ENCODE peak calls at places on chromosomes 13 and 19, in nine cellular contexts. J is HEK293T; N is activated naive CD8-positive, alpha-beta T cell treated with anti-CD3 and anti-CD28 coated beads, Interleukin-2, amount 50 U/mL, for 24 hours; V is stimulated activated CD4-positive, alpha-beta T cell treated with anti-CD3 and anti-CD28 coated beads, Interleukin-2, amount 100 ng/mL, for 48 hours; F is NCI-H2029; S is omental fat pad; U is EL; M is GM12892; O is endothelial cell. Y is an unnamed sample.
A peak's percentile ranks its signal among the peaks of the same experiment; 100 is the strongest.

GRCh38 chr13:76737526-76737925 is 148.7 kb downstream of the KCTD12 start:
- DNase-seq in U (no peak), M (no peak), N (no peak), S (no peak), O (no peak), J (no peak), V (no peak), F (no peak), Y (no peak)

GRCh38 chr19:40588110-40588854 is 11.6 kb downstream of the SHKBP1 start:
- DNase-seq in F (no peak), O (no peak), N (no peak), S (no peak), M (no peak), U (peak; percentile 87), J (no peak), V (no peak), Y (no peak)

GRCh38 chr13:97720881-97721280 is 232.6 kb upstream of the IPO5 start:
- DNase-seq in F (no peak), S (no peak), U (no peak), V (no peak), O (no peak), N (no peak), J (no peak), M (no peak), Y (no peak)

GRCh38 chr13:63190742-63191141 is 1775.1 kb upstream of the PCDH20 start:
- DNase-seq in F (no peak), V (no peak), U (peak; percentile 75), N (no peak), S (no peak), O (no peak), J (no peak), M (no peak), Y (no peak)

GRCh38 chr13:39148513-39148961 is 110.3 kb downstream of the NHLRC3 start:
- DNase-seq in O (no peak), J (no peak), S (no peak), F (peak; percentile 38), U (peak; percentile 37), M (no peak), N (no peak), V (no peak), Y (no peak)

GRCh38 chr19:45882652-45883585 is 3.0 kb downstream of the IRF2BP1 start:
- DNase-seq in S (peak; percentile 69), V (peak; percentile 88), M (peak; percentile 84), J (peak; percentile 90), N (peak; percentile 92), U (peak; percentile 78), F (peak; percentile 82), O (peak; percentile 94), Y (peak; percentile 86)

GRCh38 chr19:35903550-35904179 is 1.3 kb downstream of the HCST start:
- DNase-seq in N (peak; percentile 88), J (peak; percentile 68), M (peak; percentile 76), F (peak; percentile 70), U (peak; percentile 88), O (peak; percentile 48), V (peak; percentile 77), S (peak; percentile 44), Y (peak; percentile 68)

GRCh38 chr19:40610396-40611064 is 9.4 kb downstream of the LTBP4 start:
- DNase-seq in F (peak; percentile 15), M (no peak), N (peak; percentile 58), S (no peak), V (peak; percentile 57), O (no peak), U (no peak), J (no peak), Y (no peak)

GRCh38 chr13:107373551-107373950 is 805.6 kb upstream of the ARGLU1 start:
- DNase-seq in N (no peak), U (no peak), J (peak; percentile 4), S (no peak), M (no peak), O (no peak), V (no peak), F (no peak), Y (no peak)

GRCh38 chr13:112245179-112245724 is 130.9 kb upstream of the SPACA7 start:
- DNase-seq in M (no peak), F (no peak), O (no peak), V (no peak), N (no peak), S (no peak), U (no peak), J (no peak), Y (no peak)

GRCh38 chr19:7783991-7784421 is 21.0 kb downstream of the CLEC4M start:
- DNase-seq in M (no peak), J (no peak), N (no peak), S (no peak), F (no peak), V (no peak), U (peak; percentile 33), O (no peak), Y (no peak)

GRCh38 chr13:40446365-40446764 is 220.1 kb downstream of the FOXO1 start:
- DNase-seq in O (no peak), N (no peak), U (peak; percentile 76), J (no peak), F (peak; percentile 5), S (no peak), M (no peak), V (no peak), Y (no peak)

GRCh38 chr13:75432811-75433244 is 49.1 kb downstream of the TBC1D4 start:
- DNase-seq in M (no peak), U (no peak), N (no peak), S (no peak), O (no peak), F (peak; percentile 15), J (no peak), V (no peak), Y (no peak)

GRCh38 chr19:12639901-12640613 is 26.5 kb downstream of the MAN2B1 start:
- DNase-seq in M (peak; percentile 87), F (peak; percentile 59), V (peak; percentile 86), U (peak; percentile 86), N (peak; percentile 92), J (peak; percentile 75), O (peak; percentile 86), S (peak; percentile 66), Y (peak; percentile 88)

GRCh38 chr13:38819053-38819452 is 132.2 kb downstream of the FREM2 start:
- DNase-seq in U (no peak), N (no peak), O (no peak), V (no peak), F (peak; percentile 12), M (no peak), J (no peak), S (no peak), Y (no peak)

GRCh38 chr19:41263850-41264580 is at the start of gene HNRNPUL1:
- DNase-seq in J (peak; percentile 98), S (peak; percentile 97), N (peak; percentile 99), U (peak; percentile 100), O (peak; percentile 99), M (peak; percentile 96), F (peak; percentile 100), V (peak; percentile 99), Y (peak; percentile 95)

GRCh38 chr13:34019870-34020269 is 201.9 kb downstream of the RFC3 start:
- DNase-seq in V (no peak), S (no peak), M (no peak), F (no peak), J (no peak), U (no peak), O (no peak), N (no peak), Y (no peak)